ENCODE peak calls at places on chromosomes 2 and 18, in seven cellular contexts. J is IMR-90, T is neuronal stem cell, P is trophoblast cell, Y is H9, H is mesenchymal stem cell, L is H1. I is an unnamed sample.

GRCh38 chr2:14700753-14701152 is 68.2 kb downstream of the LRATD1 start:
- DNase-seq in H (peak), T (no peak), Y (no peak), J (peak), P (no peak), L (no peak), I (no peak)

GRCh38 chr2:47534179-47534919 is 131.4 kb downstream of the MSH2 start:
- DNase-seq in Y (no peak), P (no peak), T (peak), L (no peak), H (peak), J (peak), I (peak)

GRCh38 chr18:26480897-26481795 is 67.2 kb downstream of the KCTD1 start:
- DNase-seq in J (peak), P (peak), L (no peak), H (peak), Y (no peak), T (no peak), I (peak)

GRCh38 chr2:64311948-64312621 is 141.9 kb upstream of the LGALSL start:
- DNase-seq in P (peak), H (peak), T (peak), Y (peak), J (peak), L (peak), I (peak)

GRCh38 chr2:98886066-98886554 is 49.9 kb downstream of the CRACDL start:
- DNase-seq in Y (no peak), J (no peak), L (no peak), P (no peak), T (no peak), H (no peak), I (no peak)

GRCh38 chr2:120919771-120920437 is 184.2 kb downstream of the GLI2 start:
- DNase-seq in T (no peak), J (peak), P (peak), H (peak), L (no peak), Y (no peak), I (peak)

GRCh38 chr2:164595031-164595430 is 26.3 kb downstream of the GRB14 start:
- DNase-seq in Y (no peak), P (no peak), H (no peak), L (no peak), J (no peak), T (no peak), I (no peak)

GRCh38 chr2:74502720-74503505 is 3.5 kb upstream of the LBX2 start:
- DNase-seq in L (peak), J (peak), Y (peak), T (no peak), P (peak), H (peak), I (peak)

GRCh38 chr2:127220807-127221527 is 868 bp upstream of the CYP27C1 start:
- DNase-seq in J (no peak), P (no peak), Y (peak), L (peak), T (no peak), H (peak), I (peak)

GRCh38 chr2:10868465-10869314 is 43.0 kb upstream of the KCNF1 start:
- DNase-seq in L (no peak), J (peak), Y (no peak), H (peak), P (no peak), T (no peak), I (no peak)

GRCh38 chr2:148300534-148300933 is 279.6 kb downstream of the MBD5 start:
- DNase-seq in Y (no peak), J (peak), T (no peak), H (no peak), P (peak), L (no peak), I (no peak)

GRCh38 chr2:165700511-165700910 is 93.5 kb downstream of the GALNT3 start:
- DNase-seq in J (no peak), T (no peak), L (no peak), Y (peak), H (no peak), P (no peak), I (peak)

GRCh38 chr2:200482194-200482593 is 27.7 kb downstream of the KCTD18 start:
- DNase-seq in L (no peak), P (no peak), T (no peak), Y (no peak), H (no peak), J (no peak), I (no peak)

GRCh38 chr2:82959677-82960076 is 1499.4 kb downstream of the SUCLG1 start:
- DNase-seq in P (no peak), H (no peak), T (no peak), Y (no peak), J (no peak), L (no peak), I (no peak)

GRCh38 chr2:84450288-84451227 is 8.5 kb downstream of the SUCLG1 start:
- DNase-seq in L (no peak), P (no peak), H (no peak), T (no peak), Y (no peak), J (no peak), I (no peak)

GRCh38 chr2:237223208-237223861 is 137.6 kb downstream of the COPS8 start:
- DNase-seq in Y (no peak), T (no peak), H (peak), L (no peak), P (no peak), J (peak), I (no peak)

DNA sequence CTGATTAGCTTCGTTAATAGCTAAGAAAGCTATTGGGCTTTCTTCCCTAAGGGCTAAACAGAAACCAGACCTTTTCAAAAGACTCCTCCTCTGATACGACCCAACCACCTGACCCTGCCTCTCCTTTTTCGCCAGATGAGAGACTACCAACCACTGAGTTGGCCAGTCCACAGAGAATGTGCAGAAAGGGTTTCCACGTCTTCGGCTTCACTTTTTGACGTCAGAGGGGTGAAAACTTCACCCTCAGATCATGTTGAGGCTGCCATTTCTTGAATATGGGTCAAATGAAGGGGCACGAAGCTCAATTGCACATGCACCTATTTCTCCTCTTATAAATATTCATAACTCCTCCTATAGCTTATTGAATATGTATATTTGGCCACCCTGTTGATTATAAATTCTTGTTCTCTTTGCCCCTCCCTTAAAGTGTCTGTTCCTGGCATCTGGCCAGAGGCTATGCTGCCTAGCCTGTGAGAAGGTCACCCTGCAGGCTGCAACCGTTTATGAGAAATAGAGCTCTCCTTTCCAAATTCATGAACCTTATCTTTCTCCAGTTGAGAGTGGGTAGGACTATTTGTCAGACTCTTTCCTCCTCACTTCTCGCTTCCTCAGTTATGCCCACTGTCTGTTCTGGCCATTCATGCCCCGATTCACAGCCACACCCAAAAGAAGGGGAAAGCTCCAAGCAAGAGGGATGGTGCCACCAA is 301.6 kb downstream of the STK39 start:
- DNase-seq in J (no peak), P (no peak), Y (no peak), T (no peak), L (no peak), H (no peak), I (no peak)
- H2BK5ac ChIP-seq in J (no peak), P (no peak), Y (no peak), T (no peak), L (no peak), H (no peak), I (no peak)

GRCh38 chr18:70956554-70956953 is 667.7 kb downstream of the SOCS6 start:
- DNase-seq in P (no peak), H (no peak), J (no peak), L (no peak), Y (no peak), T (no peak), I (peak)
- H2BK120ac ChIP-seq in P (no peak), H (no peak), J (no peak), L (no peak), Y (no peak), T (no peak), I (no peak)

GRCh38 chr2:183592271-183592670 is 468.0 kb downstream of the NUP35 start:
- DNase-seq in L (no peak), H (no peak), T (no peak), P (no peak), J (no peak), Y (no peak), I (no peak)

GRCh38 chr2:183594150-183594549 is 469.9 kb downstream of the NUP35 start:
- DNase-seq in H (no peak), P (no peak), T (no peak), J (no peak), L (no peak), Y (no peak), I (no peak)

GRCh38 chr2:183597841-183598240 is 473.6 kb downstream of the NUP35 start:
- DNase-seq in Y (no peak), T (no peak), J (no peak), L (no peak), H (no peak), P (peak), I (no peak)
- H3K18ac ChIP-seq in Y (no peak), T (no peak), J (no peak), L (no peak), H (no peak), P (no peak), I (no peak)

GRCh38 chr18:76839395-76839794 is 17.0 kb downstream of the ZNF236 start:
- DNase-seq in J (peak), T (no peak), L (no peak), H (no peak), P (no peak), Y (no peak), I (no peak)
- H2BK5ac ChIP-seq in J (no peak), T (no peak), L (no peak), H (no peak), P (no peak), Y (no peak), I (no peak)

GRCh38 chr18:42290318-42291307 is 335.6 kb downstream of the PIK3C3 start:
- DNase-seq in T (no peak), Y (no peak), L (no peak), J (no peak), P (no peak), H (no peak), I (no peak)

GRCh38 chr18:42281851-42282250 is 326.8 kb downstream of the PIK3C3 start:
- DNase-seq in L (no peak), Y (no peak), P (no peak), H (no peak), J (no peak), T (no peak), I (no peak)

GRCh38 chr18:42292654-42293053 is 337.6 kb downstream of the PIK3C3 start:
- DNase-seq in H (no peak), T (no peak), J (no peak), P (no peak), L (no peak), Y (no peak), I (no peak)

GRCh38 chr18:42289526-42289925 is 334.5 kb downstream of the PIK3C3 start:
- DNase-seq in L (no peak), H (no peak), P (no peak), T (no peak), J (no peak), Y (no peak), I (peak)

GRCh38 chr18:42287047-42287446 is 332.0 kb downstream of the PIK3C3 start:
- DNase-seq in H (no peak), L (no peak), J (no peak), T (no peak), Y (no peak), P (no peak), I (no peak)
- H2BK120ac ChIP-seq in H (no peak), L (no peak), J (no peak), T (no peak), Y (no peak), P (no peak), I (no peak)

GRCh38 chr2:104704846-104705245 is 149.1 kb upstream of the POU3F3 start:
- DNase-seq in H (no peak), J (no peak), L (no peak), P (no peak), T (no peak), Y (no peak), I (no peak)
- H3K18ac ChIP-seq in H (no peak), J (no peak), L (no peak), P (no peak), T (peak), Y (no peak), I (no peak)

GRCh38 chr2:182345384-182345783 is 81.5 kb downstream of the PDE1A start:
- DNase-seq in Y (no peak), L (no peak), J (no peak), T (no peak), P (no peak), H (no peak), I (no peak)
- H2BK5ac ChIP-seq in Y (no peak), L (no peak), J (no peak), T (no peak), P (no peak), H (no peak), I (no peak)

I was measured in mesendoderm.